ENCODE peak calls at places on chromosome 21, in ten cellular contexts. I is OCI-LY7; F is stimulated activated CD8-positive, alpha-beta memory T cell treated with anti-CD3 and anti-CD28 coated beads, Interleukin-15, amount 100 ng/mL, for 1 hour; H is ovary; S is AG04450; Z is fibroblast of the conjunctiva; Q is nucleus accumbens; W is CD14-positive monocyte; B is NCI-H1417; X is NCI-H2029. O is an unnamed sample.

GRCh38 chr21:37172646-37173045 is 94.5 kb downstream of the VPS26C start:
- DNase-seq in I (no peak), F (no peak), H (no peak), S (no peak), Z (no peak), Q (no peak), W (no peak), B (no peak), X (no peak), O (no peak)

GRCh38 chr21:29638138-29638537 is 301.7 kb downstream of the GRIK1 start:
- DNase-seq in I (no peak), F (no peak), H (no peak), S (no peak), Z (no peak), Q (no peak), W (peak), B (no peak), X (no peak), O (no peak)

GRCh38 chr21:26844258-26845065 is 747 bp downstream of the ADAMTS1 start:
- DNase-seq in I (no peak), F (no peak), H (peak), S (no peak), Z (no peak), Q (peak), W (no peak), B (no peak), X (no peak), O (peak)

GRCh38 chr21:45592208-45592619 is 50.0 kb upstream of the SLC19A1 start:
- DNase-seq in I (peak), F (peak), H (no peak), S (no peak), Z (no peak), Q (no peak), W (no peak), B (no peak), X (no peak), O (no peak)

GRCh38 chr21:43269461-43269860 is 100.7 kb downstream of the CRYAA start:
- DNase-seq in I (peak), F (no peak), H (peak), S (no peak), Z (no peak), Q (no peak), W (no peak), B (no peak), X (no peak), O (peak)

GRCh38 chr21:23281917-23282316 is 2283.7 kb downstream of the NCAM2 start:
- DNase-seq in I (no peak), F (no peak), H (no peak), S (no peak), Z (no peak), Q (no peak), W (no peak), B (no peak), X (no peak), O (no peak)

GRCh38 chr21:46057111-46057709 is 40.7 kb upstream of the COL6A2 start:
- DNase-seq in I (no peak), F (no peak), H (peak), S (no peak), Z (no peak), Q (no peak), W (no peak), B (no peak), X (no peak), O (no peak)

GRCh38 chr21:44762221-44763049 is 39.2 kb downstream of the UBE2G2 start:
- DNase-seq in I (no peak), F (no peak), H (no peak), S (no peak), Z (no peak), Q (no peak), W (no peak), B (no peak), X (no peak), O (no peak)

GRCh38 chr21:41932191-41932575 is 21.6 kb downstream of the C2CD2 start:
- DNase-seq in I (no peak), F (no peak), H (peak), S (peak), Z (no peak), Q (no peak), W (no peak), B (no peak), X (no peak), O (peak)

GRCh38 chr21:46160563-46161179 is 5.3 kb upstream of the FTCD start:
- DNase-seq in I (no peak), F (no peak), H (peak), S (no peak), Z (no peak), Q (no peak), W (no peak), B (no peak), X (no peak), O (no peak)

GRCh38 chr21:14773777-14774345 is 227.7 kb upstream of the SAMSN1 start:
- DNase-seq in I (peak), F (peak), H (no peak), S (no peak), Z (no peak), Q (no peak), W (peak), B (no peak), X (no peak), O (peak)

GRCh38 chr21:42592156-42592820 is 61.1 kb upstream of the PDE9A start:
- DNase-seq in I (no peak), F (no peak), H (no peak), S (no peak), Z (no peak), Q (no peak), W (no peak), B (no peak), X (no peak), O (no peak)

GRCh38 chr21:39518845-39519205 is 67.1 kb downstream of the SH3BGR start:
- DNase-seq in I (no peak), F (no peak), H (no peak), S (no peak), Z (no peak), Q (no peak), W (no peak), B (no peak), X (no peak), O (no peak)

GRCh38 chr21:34836103-34836932 is 167.5 kb downstream of the CLIC6 start:
- DNase-seq in I (no peak), F (no peak), H (peak), S (peak), Z (peak), Q (no peak), W (peak), B (no peak), X (no peak), O (peak)

GRCh38 chr21:17679002-17679600 is 66.4 kb upstream of the BTG3 start:
- DNase-seq in I (peak), F (no peak), H (no peak), S (peak), Z (peak), Q (no peak), W (no peak), B (peak), X (peak), O (no peak)

GRCh38 chr21:31354604-31355443 is 10.8 kb upstream of the TIAM1 start:
- DNase-seq in I (no peak), F (peak), H (no peak), S (peak), Z (peak), Q (no peak), W (no peak), B (no peak), X (no peak), O (no peak)

GRCh38 chr21:40120944-40121575 is 253.8 kb downstream of the PCP4 start:
- DNase-seq in I (peak), F (no peak), H (no peak), S (no peak), Z (no peak), Q (no peak), W (no peak), B (peak), X (peak), O (no peak)

GRCh38 chr21:27429612-27430361 is 462.9 kb upstream of the ADAMTS5 start:
- DNase-seq in I (no peak), F (no peak), H (no peak), S (peak), Z (no peak), Q (no peak), W (no peak), B (no peak), X (no peak), O (no peak)

GRCh38 chr21:40902299-40902698 is 55.3 kb upstream of the DSCAM start:
- DNase-seq in I (no peak), F (no peak), H (no peak), S (no peak), Z (no peak), Q (peak), W (no peak), B (peak), X (peak), O (no peak)

GRCh38 chr21:35827004-35827403 is 233.3 kb downstream of the SETD4 start:
- DNase-seq in I (no peak), F (no peak), H (no peak), S (no peak), Z (no peak), Q (no peak), W (no peak), B (no peak), X (no peak), O (no peak)

GRCh38 chr21:32888971-32889370 is 117.4 kb upstream of the PAXBP1 start:
- DNase-seq in I (no peak), F (no peak), H (no peak), S (no peak), Z (no peak), Q (no peak), W (no peak), B (no peak), X (no peak), O (no peak)

GRCh38 chr21:26550357-26550756 is 22.7 kb downstream of the CYYR1 start:
- DNase-seq in I (no peak), F (no peak), H (no peak), S (no peak), Z (no peak), Q (no peak), W (no peak), B (no peak), X (no peak), O (no peak)

GRCh38 chr21:26451014-26451740 is 121.9 kb downstream of the CYYR1 start:
- DNase-seq in I (no peak), F (no peak), H (no peak), S (no peak), Z (no peak), Q (no peak), W (no peak), B (no peak), X (no peak), O (no peak)

GRCh38 chr21:45911806-45912325 is 69.7 kb upstream of the COL6A1 start:
- DNase-seq in I (no peak), F (no peak), H (no peak), S (no peak), Z (no peak), Q (no peak), W (no peak), B (no peak), X (no peak), O (no peak)

GRCh38 chr21:36929622-36930021 is 36.8 kb downstream of the HLCS start:
- DNase-seq in I (no peak), F (no peak), H (no peak), S (no peak), Z (no peak), Q (no peak), W (no peak), B (no peak), X (no peak), O (no peak)

GRCh38 chr21:24870633-24871032 is 736.6 kb downstream of the MRPL39 start:
- DNase-seq in I (no peak), F (no peak), H (no peak), S (no peak), Z (no peak), Q (no peak), W (no peak), B (no peak), X (no peak), O (no peak)

GRCh38 chr21:37821791-37822450 is 94.3 kb downstream of the KCNJ6 start:
- DNase-seq in I (no peak), F (no peak), H (no peak), S (no peak), Z (no peak), Q (no peak), W (no peak), B (no peak), X (no peak), O (no peak)

GRCh38 chr21:46151261-46151988 is 4.0 kb downstream of the FTCD start:
- DNase-seq in I (no peak), F (no peak), H (peak), S (no peak), Z (no peak), Q (no peak), W (peak), B (no peak), X (no peak), O (no peak)

GRCh38 chr21:33470701-33471100 is 9.1 kb downstream of the TMEM50B start:
- DNase-seq in I (no peak), F (no peak), H (no peak), S (no peak), Z (no peak), Q (no peak), W (no peak), B (no peak), X (no peak), O (no peak)

GRCh38 chr21:32520885-32521735 is 64.2 kb downstream of the TCP10L start:
- DNase-seq in I (no peak), F (no peak), H (peak), S (peak), Z (peak), Q (peak), W (no peak), B (no peak), X (no peak), O (peak)

GRCh38 chr21:45552696-45553391 is 10.6 kb upstream of the SLC19A1 start:
- DNase-seq in I (no peak), F (no peak), H (peak), S (no peak), Z (no peak), Q (no peak), W (no peak), B (no peak), X (no peak), O (peak)